ENCODE peak calls at places on chromosomes 11 and 22, in four cellular contexts. J is upper lobe of right lung, O is AG04450, K is esophagus squamous epithelium. L is an unnamed sample.

GRCh38 chr22:40817737-40818136 is 1.4 kb downstream of the SLC25A17 start:
- DNase-seq in J (no peak), O (no peak), K (no peak), L (no peak)

GRCh38 chr11:131888230-131888826 is 517.9 kb downstream of the NTM start:
- DNase-seq in J (no peak), O (peak; percentile 73), K (no peak), L (peak; percentile 90)

GRCh38 chr11:86800076-86800955 is at the start of gene PRSS23:
- DNase-seq in K (no peak), J (peak; percentile 84), O (no peak), L (peak; percentile 57)

GRCh38 chr11:32188785-32189184 is 97.9 kb downstream of the RCN1 start:
- DNase-seq in O (no peak), K (no peak), J (no peak), L (no peak)

GRCh38 chr22:43031617-43032016 is 16.7 kb upstream of the PACSIN2 start:
- DNase-seq in J (no peak), K (no peak), O (no peak), L (no peak)

GRCh38 chr22:33869946-33870345 is 50.3 kb downstream of the LARGE1 start:
- DNase-seq in J (no peak), K (no peak), O (no peak), L (no peak)

GRCh38 chr22:29030016-29030617 is 31.5 kb downstream of the C22orf31 start:
- DNase-seq in J (no peak), O (no peak), K (no peak), L (peak; percentile 94)

GRCh38 chr11:63837719-63838118 is 1.2 kb upstream of the MARK2 start:
- DNase-seq in J (no peak), K (no peak), O (no peak), L (no peak)

GRCh38 chr11:30346068-30346688 is 23.3 kb downstream of the ARL14EP start:
- DNase-seq in O (peak; percentile 15), K (no peak), J (no peak), L (peak; percentile 25)

GRCh38 chr22:20803696-20804324 is 29.9 kb downstream of the SERPIND1 start:
- DNase-seq in K (no peak), J (no peak), O (peak; percentile 16), L (no peak)

GRCh38 chr11:1256257-1257045 is 33.6 kb downstream of the MUC5B start:
- DNase-seq in O (no peak), J (no peak), K (no peak), L (no peak)

GRCh38 chr11:17476317-17477083 is at the start of gene ABCC8:
- DNase-seq in O (no peak), J (no peak), K (no peak), L (peak; percentile 15)

GRCh38 chr22:24176630-24177029 is 4.7 kb upstream of the SUSD2 start:
- DNase-seq in O (no peak), K (no peak), J (no peak), L (no peak)

DNA sequence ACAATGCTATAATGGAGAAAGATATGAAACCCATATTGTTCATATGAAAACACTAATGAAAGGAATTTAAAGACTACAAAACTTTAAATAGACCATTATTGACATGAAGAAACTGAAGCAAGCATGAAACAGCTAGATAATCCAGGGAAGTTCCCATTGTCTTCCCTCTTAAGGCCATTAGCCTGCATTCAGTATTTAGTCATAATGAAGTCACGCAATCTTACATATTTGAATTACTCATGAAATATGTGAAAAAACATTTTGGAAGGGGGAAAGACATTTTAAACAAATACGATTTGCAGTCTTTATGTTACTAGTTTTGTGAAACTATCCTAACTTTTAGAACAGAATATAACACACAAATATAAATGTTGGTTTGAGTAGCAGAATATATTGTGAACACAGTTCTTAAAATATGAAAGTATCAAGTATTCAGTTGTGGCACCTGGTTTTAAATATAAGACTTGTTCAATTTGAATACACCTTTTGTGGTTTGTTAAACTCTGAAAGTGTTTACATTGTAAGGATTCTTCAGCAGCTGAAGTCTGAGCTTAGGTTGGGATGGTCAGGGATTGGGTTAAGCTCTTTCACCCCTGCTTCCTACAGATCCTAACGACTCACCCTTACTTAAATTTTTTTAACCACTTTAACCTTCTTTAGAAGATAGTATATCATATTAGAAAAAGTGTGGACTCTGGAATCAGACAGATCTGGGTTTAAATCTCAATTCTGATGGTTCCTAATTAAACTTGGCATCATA is 500.3 kb upstream of the TENM4 start:
- DNase-seq in J (no peak), O (peak; percentile 13), K (no peak), L (peak; percentile 2)
- H3K4me3 ChIP-seq in J (no peak overlapping the region), O (no peak overlapping the region), K (no peak overlapping the region), L (no peak overlapping the region)

DNA sequence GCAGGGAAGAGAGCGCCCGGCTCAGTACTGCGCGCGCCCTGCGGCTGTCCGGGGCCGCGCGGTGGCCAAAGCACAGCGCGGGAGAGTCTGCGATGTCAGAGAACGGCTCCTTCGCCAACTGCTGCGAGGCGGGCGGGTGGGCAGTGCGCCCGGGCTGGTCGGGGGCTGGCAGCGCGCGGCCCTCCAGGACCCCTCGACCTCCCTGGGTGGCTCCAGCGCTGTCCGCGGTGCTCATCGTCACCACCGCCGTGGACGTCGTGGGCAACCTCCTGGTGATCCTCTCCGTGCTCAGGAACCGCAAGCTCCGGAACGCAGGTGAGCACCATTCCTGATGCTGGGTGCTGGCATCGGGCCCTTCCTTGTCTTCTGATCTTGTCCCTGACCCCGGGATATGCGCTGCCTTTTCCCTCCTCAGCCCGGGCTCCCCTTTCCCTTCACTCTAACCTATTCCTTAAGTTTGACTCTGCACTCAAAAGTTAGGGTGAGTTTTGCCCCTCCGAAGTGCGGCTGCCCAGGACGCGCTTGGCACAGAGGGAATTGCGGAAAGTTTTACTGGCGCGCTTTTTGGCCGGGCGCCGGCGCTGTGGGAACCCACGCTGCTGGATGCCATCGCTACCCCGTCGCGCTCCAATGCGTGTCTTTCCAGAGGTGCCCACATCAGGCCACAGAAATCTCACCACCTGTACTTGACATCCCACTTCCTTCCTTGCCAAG is at the start of gene MTNR1B:
- DNase-seq in K (no peak), J (no peak), O (no peak), L (no peak)
- H3K4me3 ChIP-seq in K (peak within 1 kb of the TSS; percentile 34), J (no peak within 1 kb of the TSS), O (peak within 1 kb of the TSS; percentile 56), L (peak within 1 kb of the TSS; percentile 40)

GRCh38 chr11:110069158-110069737 is 23.9 kb upstream of the ZC3H12C start:
- DNase-seq in O (no peak), J (no peak), K (no peak), L (peak; percentile 93)
- H3K4me3 ChIP-seq in O (no peak overlapping the region), J (no peak overlapping the region), K (no peak overlapping the region), L (no peak overlapping the region)

GRCh38 chr11:130454495-130455262 is 6.2 kb downstream of the ADAMTS15 start:
- DNase-seq in O (no peak), K (no peak), J (no peak), L (no peak)

GRCh38 chr11:130452941-130453340 is 4.5 kb downstream of the ADAMTS15 start:
- DNase-seq in O (no peak), J (no peak), K (no peak), L (no peak)

GRCh38 chr11:130451261-130452019 is 3.0 kb downstream of the ADAMTS15 start:
- DNase-seq in J (no peak), K (no peak), O (no peak), L (no peak)

GRCh38 chr11:130449996-130450419 is 1.6 kb downstream of the ADAMTS15 start:
- DNase-seq in O (no peak), J (peak; percentile 86), K (no peak), L (no peak)

GRCh38 chr11:130452171-130452570 is 3.7 kb downstream of the ADAMTS15 start:
- DNase-seq in J (no peak), O (no peak), K (no peak), L (no peak)
- H3K4me3 ChIP-seq in J (peak overlapping the region; percentile 62), O (peak overlapping the region; percentile 31), K (peak overlapping the region; percentile 74), L (no peak overlapping the region)

DNA sequence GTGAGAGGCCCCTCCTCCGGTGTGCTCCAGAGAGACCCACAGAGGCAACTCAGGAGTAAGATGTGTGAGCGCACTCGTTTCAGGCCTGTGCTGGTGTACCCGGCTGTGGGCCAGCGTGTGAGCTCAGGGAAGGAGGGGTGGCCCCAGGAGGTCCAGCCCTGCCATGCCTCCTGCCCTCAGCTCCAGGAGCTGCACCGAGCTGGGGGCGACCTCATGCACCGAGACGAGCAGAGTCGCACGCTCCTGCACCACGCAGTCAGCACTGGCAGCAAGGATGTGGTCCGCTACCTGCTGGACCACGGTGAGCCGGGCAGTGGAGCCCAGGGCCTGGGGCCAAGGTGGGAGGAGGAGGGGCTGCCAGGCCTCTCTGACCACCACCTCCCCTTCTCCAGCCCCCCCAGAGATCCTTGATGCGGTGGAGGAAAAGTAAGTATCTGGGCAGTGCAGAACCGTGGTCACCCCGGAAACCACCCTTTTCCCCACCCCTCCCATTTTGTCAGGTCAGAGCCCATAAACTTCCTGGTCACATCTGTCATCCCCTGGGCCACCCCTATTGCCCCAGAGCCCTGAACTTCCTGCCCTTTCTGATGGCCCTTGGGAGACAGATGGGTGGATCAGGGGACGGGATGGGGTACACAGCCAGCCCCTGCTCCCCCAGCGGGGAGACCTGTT is 2.5 kb upstream of the MDK start:
- DNase-seq in K (no peak), J (no peak), O (no peak), L (no peak)
- H3K4me3 ChIP-seq in K (no peak overlapping the region), J (no peak overlapping the region), O (no peak overlapping the region), L (no peak overlapping the region)

GRCh38 chr11:6251990-6252473 is 7.6 kb upstream of the CCKBR start:
- DNase-seq in O (peak; percentile 24), J (no peak), K (no peak), L (no peak)

GRCh38 chr11:6258141-6258540 is 1.5 kb upstream of the CCKBR start:
- DNase-seq in K (no peak), O (no peak), J (no peak), L (no peak)

GRCh38 chr11:6251120-6251733 is 8.4 kb upstream of the CCKBR start:
- DNase-seq in J (peak; percentile 80), K (no peak), O (peak; percentile 32), L (peak; percentile 56)

GRCh38 chr11:6249822-6250555 is 9.6 kb upstream of the CCKBR start:
- DNase-seq in O (peak; percentile 41), K (no peak), J (peak; percentile 66), L (peak; percentile 77)

GRCh38 chr11:6253196-6253595 is 6.4 kb upstream of the CCKBR start:
- DNase-seq in O (no peak), K (no peak), J (no peak), L (no peak)
- H3K4me3 ChIP-seq in O (no peak overlapping the region), K (no peak overlapping the region), J (no peak overlapping the region), L (no peak overlapping the region)

GRCh38 chr11:95257596-95257995 is 26.6 kb upstream of the SESN3 start:
- DNase-seq in O (no peak), J (no peak), K (no peak), L (no peak)

GRCh38 chr11:95256204-95256819 is 25.3 kb upstream of the SESN3 start:
- DNase-seq in O (no peak), K (no peak), J (no peak), L (no peak)

GRCh38 chr11:95254139-95254704 is 23.2 kb upstream of the SESN3 start:
- DNase-seq in J (peak; percentile 78), O (peak; percentile 73), K (peak; percentile 29), L (peak; percentile 73)

GRCh38 chr11:95255523-95256165 is 24.6 kb upstream of the SESN3 start:
- DNase-seq in K (no peak), J (no peak), O (no peak), L (no peak)
- H3K4me3 ChIP-seq in K (no peak overlapping the region), J (no peak overlapping the region), O (no peak overlapping the region), L (no peak overlapping the region)

GRCh38 chr11:67056267-67056639 is 394 bp upstream of the RHOD start:
- DNase-seq in J (no peak), O (no peak), K (no peak), L (no peak)
- H3K4me3 ChIP-seq in J (peak overlapping the region; percentile 63), O (peak overlapping the region; percentile 62), K (peak overlapping the region; percentile 77), L (peak overlapping the region; percentile 75)